ENCODE peak calls at places on chromosomes 12 and 14, in five cellular contexts. One of them, this sample, is unnamed.

GRCh38 chr12:30996752-30997151 is 70.2 kb downstream of the TSPAN11 start:
- DNase-seq in HCT116: no peak
- DNase-seq in tibial artery: no peak
- DNase-seq in upper lobe of left lung: no peak
- DNase-seq in substantia nigra: no peak
- DNase-seq in this sample: no peak

GRCh38 chr12:90399317-90399716 is 555.7 kb downstream of the CCER1 start:
- DNase-seq in substantia nigra: no peak
- DNase-seq in upper lobe of left lung: no peak
- DNase-seq in HCT116: no peak
- DNase-seq in tibial artery: no peak
- DNase-seq in this sample: no peak

GRCh38 chr12:64825143-64826011 is 930 bp downstream of the TBC1D30 start:
- DNase-seq in tibial artery: no peak
- DNase-seq in upper lobe of left lung: no peak
- DNase-seq in substantia nigra: no peak
- DNase-seq in HCT116: no peak
- DNase-seq in this sample: no peak

GRCh38 chr14:54348001-54348611 is 48.7 kb upstream of the CDKN3 start:
- DNase-seq in tibial artery: no peak
- DNase-seq in upper lobe of left lung: no peak
- DNase-seq in substantia nigra: no peak
- DNase-seq in HCT116: peak
- DNase-seq in this sample: peak

GRCh38 chr14:32078030-32078793 is 1.1 kb downstream of the ARHGAP5 start:
- DNase-seq in tibial artery: peak
- DNase-seq in HCT116: no peak
- DNase-seq in substantia nigra: peak
- DNase-seq in upper lobe of left lung: peak
- DNase-seq in this sample: peak

GRCh38 chr12:88993655-88994054 is 358.6 kb downstream of the DUSP6 start:
- DNase-seq in upper lobe of left lung: no peak
- DNase-seq in substantia nigra: no peak
- DNase-seq in tibial artery: no peak
- DNase-seq in HCT116: peak
- DNase-seq in this sample: no peak

GRCh38 chr12:76260390-76260748 is 87.8 kb downstream of the BBS10 start:
- DNase-seq in substantia nigra: no peak
- DNase-seq in upper lobe of left lung: no peak
- DNase-seq in tibial artery: no peak
- DNase-seq in HCT116: no peak
- DNase-seq in this sample: no peak

GRCh38 chr14:25150934-25151790 is 101.2 kb upstream of the STXBP6 start:
- DNase-seq in upper lobe of left lung: no peak
- DNase-seq in tibial artery: no peak
- DNase-seq in substantia nigra: no peak
- DNase-seq in HCT116: peak
- DNase-seq in this sample: peak

GRCh38 chr14:104948736-104949031 is 24.0 kb downstream of the PLD4 start:
- DNase-seq in HCT116: no peak
- DNase-seq in upper lobe of left lung: no peak
- DNase-seq in substantia nigra: no peak
- DNase-seq in tibial artery: no peak
- DNase-seq in this sample: no peak

GRCh38 chr12:26554332-26554731 is 278.7 kb downstream of the ITPR2 start:
- DNase-seq in tibial artery: no peak
- DNase-seq in substantia nigra: no peak
- DNase-seq in HCT116: no peak
- DNase-seq in upper lobe of left lung: no peak
- DNase-seq in this sample: no peak

GRCh38 chr12:51326762-51327439 is 2.9 kb upstream of the BIN2 start:
- DNase-seq in upper lobe of left lung: peak
- DNase-seq in tibial artery: peak
- DNase-seq in substantia nigra: peak
- DNase-seq in HCT116: no peak
- DNase-seq in this sample: no peak

GRCh38 chr12:53781218-53781801 is 29.5 kb upstream of the CISTR start:
- DNase-seq in substantia nigra: no peak
- DNase-seq in tibial artery: no peak
- DNase-seq in HCT116: no peak
- DNase-seq in upper lobe of left lung: no peak
- DNase-seq in this sample: no peak

GRCh38 chr12:113469224-113469652 is 2.4 kb downstream of the LHX5 start:
- DNase-seq in tibial artery: no peak
- DNase-seq in HCT116: no peak
- DNase-seq in upper lobe of left lung: no peak
- DNase-seq in substantia nigra: no peak
- DNase-seq in this sample: no peak

GRCh38 chr12:65631621-65632111 is 192.6 kb upstream of the HMGA2 start:
- DNase-seq in tibial artery: peak
- DNase-seq in upper lobe of left lung: no peak
- DNase-seq in substantia nigra: no peak
- DNase-seq in HCT116: peak
- DNase-seq in this sample: no peak

GRCh38 chr14:61461808-61462275 is 140.5 kb downstream of the PRKCH start:
- DNase-seq in tibial artery: no peak
- DNase-seq in substantia nigra: no peak
- DNase-seq in upper lobe of left lung: no peak
- DNase-seq in HCT116: peak
- DNase-seq in this sample: peak

GRCh38 chr12:132776816-132777568 is 15.4 kb upstream of the ANKLE2 start:
- DNase-seq in HCT116: no peak
- DNase-seq in tibial artery: no peak
- DNase-seq in upper lobe of left lung: no peak
- DNase-seq in substantia nigra: peak
- DNase-seq in this sample: no peak

GRCh38 chr14:105862581-105863239 is 336.3 kb downstream of the TMEM121 start:
- DNase-seq in tibial artery: peak
- DNase-seq in HCT116: no peak
- DNase-seq in substantia nigra: no peak
- DNase-seq in upper lobe of left lung: no peak
- DNase-seq in this sample: no peak

GRCh38 chr14:53152627-53152908 is 555 bp downstream of the DDHD1 start:
- DNase-seq in tibial artery: no peak
- DNase-seq in HCT116: no peak
- DNase-seq in substantia nigra: no peak
- DNase-seq in upper lobe of left lung: no peak
- DNase-seq in this sample: no peak

GRCh38 chr12:80064951-80065350 is 34.4 kb upstream of the OTOGL start:
- DNase-seq in substantia nigra: no peak
- DNase-seq in upper lobe of left lung: no peak
- DNase-seq in tibial artery: no peak
- DNase-seq in HCT116: no peak
- DNase-seq in this sample: no peak

GRCh38 chr12:6868211-6869048 is 1.1 kb downstream of the TPI1 start:
- DNase-seq in substantia nigra: no peak
- DNase-seq in tibial artery: no peak
- DNase-seq in upper lobe of left lung: no peak
- DNase-seq in HCT116: no peak
- DNase-seq in this sample: no peak

GRCh38 chr12:76890407-76891143 is 11.8 kb upstream of the CSRP2 start:
- DNase-seq in substantia nigra: no peak
- DNase-seq in tibial artery: no peak
- DNase-seq in HCT116: peak
- DNase-seq in upper lobe of left lung: no peak
- DNase-seq in this sample: no peak

GRCh38 chr14:45118594-45118993 is 15.7 kb downstream of the FKBP3 start:
- DNase-seq in tibial artery: no peak
- DNase-seq in substantia nigra: no peak
- DNase-seq in HCT116: no peak
- DNase-seq in upper lobe of left lung: no peak
- DNase-seq in this sample: no peak

GRCh38 chr12:21819236-21819635 is 44.7 kb upstream of the KCNJ8 start:
- DNase-seq in HCT116: no peak
- DNase-seq in upper lobe of left lung: no peak
- DNase-seq in tibial artery: no peak
- DNase-seq in substantia nigra: no peak
- DNase-seq in this sample: no peak

GRCh38 chr12:116265361-116266128 is 11.9 kb downstream of the MED13L start:
- DNase-seq in upper lobe of left lung: no peak
- DNase-seq in substantia nigra: no peak
- DNase-seq in tibial artery: no peak
- DNase-seq in HCT116: no peak
- DNase-seq in this sample: no peak

GRCh38 chr12:49537709-49538601 is 875 bp upstream of the KCNH3 start:
- DNase-seq in substantia nigra: no peak
- DNase-seq in upper lobe of left lung: no peak
- DNase-seq in tibial artery: no peak
- DNase-seq in HCT116: no peak
- DNase-seq in this sample: no peak

GRCh38 chr14:33359288-33359881 is 420.7 kb downstream of the NPAS3 start:
- DNase-seq in substantia nigra: no peak
- DNase-seq in HCT116: no peak
- DNase-seq in tibial artery: no peak
- DNase-seq in upper lobe of left lung: no peak
- DNase-seq in this sample: no peak

GRCh38 chr12:10395390-10395998 is 5.7 kb upstream of the KLRK1 start:
- DNase-seq in HCT116: no peak
- DNase-seq in upper lobe of left lung: no peak
- DNase-seq in tibial artery: peak
- DNase-seq in substantia nigra: no peak
- DNase-seq in this sample: no peak

GRCh38 chr14:32709072-32709471 is 229.6 kb upstream of the NPAS3 start:
- DNase-seq in tibial artery: peak
- DNase-seq in substantia nigra: peak
- DNase-seq in HCT116: no peak
- DNase-seq in upper lobe of left lung: no peak
- DNase-seq in this sample: no peak

GRCh38 chr12:71447691-71448660 is 8.4 kb downstream of the LGR5 start:
- DNase-seq in substantia nigra: peak
- DNase-seq in HCT116: no peak
- DNase-seq in upper lobe of left lung: no peak
- DNase-seq in tibial artery: no peak
- DNase-seq in this sample: no peak

GRCh38 chr14:93972618-93973205 is 3.7 kb downstream of the ASB2 start:
- DNase-seq in upper lobe of left lung: no peak
- DNase-seq in substantia nigra: no peak
- DNase-seq in tibial artery: no peak
- DNase-seq in HCT116: no peak
- DNase-seq in this sample: no peak

GRCh38 chr12:67091678-67092077 is 177.5 kb upstream of the CAND1 start:
- DNase-seq in HCT116: no peak
- DNase-seq in substantia nigra: no peak
- DNase-seq in upper lobe of left lung: no peak
- DNase-seq in tibial artery: no peak
- DNase-seq in this sample: no peak

GRCh38 chr12:116528498-116528897 is 30.7 kb upstream of the MAP1LC3B2 start:
- DNase-seq in tibial artery: no peak
- DNase-seq in upper lobe of left lung: no peak
- DNase-seq in substantia nigra: no peak
- DNase-seq in HCT116: no peak
- DNase-seq in this sample: no peak

GRCh38 chr12:57735952-57736742 is 2.4 kb downstream of the AGAP2 start:
- DNase-seq in substantia nigra: peak
- DNase-seq in upper lobe of left lung: no peak
- DNase-seq in tibial artery: no peak
- DNase-seq in HCT116: no peak
- DNase-seq in this sample: peak

GRCh38 chr12:98371419-98371818 is 144.0 kb upstream of the TMPO start:
- DNase-seq in substantia nigra: no peak
- DNase-seq in HCT116: no peak
- DNase-seq in tibial artery: no peak
- DNase-seq in upper lobe of left lung: no peak
- DNase-seq in this sample: no peak

GRCh38 chr12:98372340-98373018 is 142.9 kb upstream of the TMPO start:
- DNase-seq in substantia nigra: no peak
- DNase-seq in upper lobe of left lung: no peak
- DNase-seq in tibial artery: no peak
- DNase-seq in HCT116: no peak
- DNase-seq in this sample: no peak

GRCh38 chr12:98373982-98374381 is 141.4 kb upstream of the TMPO start:
- DNase-seq in HCT116: no peak
- DNase-seq in upper lobe of left lung: no peak
- DNase-seq in tibial artery: no peak
- DNase-seq in substantia nigra: no peak
- DNase-seq in this sample: no peak

GRCh38 chr12:98370976-98371375 is 144.4 kb upstream of the TMPO start:
- DNase-seq in tibial artery: no peak
- DNase-seq in HCT116: no peak
- DNase-seq in upper lobe of left lung: no peak
- DNase-seq in substantia nigra: no peak
- DNase-seq in this sample: no peak

GRCh38 chr12:98373019-98373554 is 142.3 kb upstream of the TMPO start:
- DNase-seq in upper lobe of left lung: no peak
- DNase-seq in substantia nigra: no peak
- DNase-seq in HCT116: peak
- DNase-seq in tibial artery: no peak
- DNase-seq in this sample: no peak
- H3K27ac ChIP-seq in upper lobe of left lung: no peak
- H3K27ac ChIP-seq in substantia nigra: no peak
- H3K27ac ChIP-seq in HCT116: no peak
- H3K27ac ChIP-seq in tibial artery: no peak
- H3K27ac ChIP-seq in this sample: no peak

GRCh38 chr12:69834566-69834965 is 9.5 kb downstream of the MYRFL start:
- DNase-seq in upper lobe of left lung: no peak
- DNase-seq in tibial artery: no peak
- DNase-seq in substantia nigra: no peak
- DNase-seq in HCT116: no peak
- DNase-seq in this sample: no peak
- H3K27ac ChIP-seq in upper lobe of left lung: no peak
- H3K27ac ChIP-seq in tibial artery: no peak
- H3K27ac ChIP-seq in substantia nigra: no peak
- H3K27ac ChIP-seq in HCT116: no peak
- H3K27ac ChIP-seq in this sample: no peak

DNA sequence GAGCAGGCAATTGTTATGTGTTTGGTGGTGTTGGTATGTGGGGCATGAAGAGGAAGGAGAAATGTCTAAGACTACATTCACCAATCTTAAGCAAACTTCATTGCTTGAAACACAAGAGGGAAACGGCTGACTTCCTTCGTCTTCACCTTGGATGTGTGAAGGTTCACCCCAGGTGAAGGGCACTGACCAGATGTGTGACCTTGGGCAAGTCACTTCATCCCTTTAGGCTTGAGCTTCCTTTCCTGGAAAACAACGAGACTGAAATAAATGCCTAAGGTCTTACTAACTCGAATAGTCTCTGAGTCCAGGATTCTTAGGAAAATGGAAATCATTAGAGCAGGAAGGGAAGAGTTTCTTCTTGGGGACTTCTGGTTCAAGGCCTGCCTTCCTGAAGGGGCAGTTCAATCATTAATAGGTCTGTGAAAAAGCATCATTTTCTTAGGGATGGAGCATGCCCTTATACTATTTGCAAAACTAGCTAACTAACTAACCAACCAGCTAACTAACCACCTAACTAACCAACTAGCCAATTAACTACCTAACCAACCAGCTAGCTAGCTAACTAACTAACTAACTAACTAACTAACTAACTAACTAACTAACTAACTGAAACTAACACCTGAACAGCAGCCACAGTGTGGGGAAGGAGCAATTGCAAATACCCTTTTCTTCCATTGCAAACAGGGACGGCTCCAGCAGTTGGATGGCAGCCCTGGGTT is 31.5 kb upstream of the EMP1 start:
- DNase-seq in tibial artery: no peak
- DNase-seq in substantia nigra: no peak
- DNase-seq in upper lobe of left lung: no peak
- DNase-seq in HCT116: no peak
- DNase-seq in this sample: no peak
- H3K27ac ChIP-seq in tibial artery: no peak
- H3K27ac ChIP-seq in substantia nigra: no peak
- H3K27ac ChIP-seq in upper lobe of left lung: peak
- H3K27ac ChIP-seq in HCT116: peak
- H3K27ac ChIP-seq in this sample: no peak

GRCh38 chr14:20501346-20501745 is 4.0 kb upstream of the RNASE10 start:
- DNase-seq in HCT116: no peak
- DNase-seq in upper lobe of left lung: no peak
- DNase-seq in tibial artery: no peak
- DNase-seq in substantia nigra: no peak
- DNase-seq in this sample: no peak
- H3K27ac ChIP-seq in HCT116: no peak
- H3K27ac ChIP-seq in upper lobe of left lung: no peak
- H3K27ac ChIP-seq in tibial artery: no peak
- H3K27ac ChIP-seq in substantia nigra: no peak
- H3K27ac ChIP-seq in this sample: no peak